ENCODE peak calls at places on chromosomes 1 and 21, in ten cellular contexts. One of them, this sample, is unnamed.
A peak's percentile ranks its signal among the peaks of the same experiment; 100 is the strongest.

GRCh38 chr21:38770660-38771059 is 35.1 kb upstream of the ETS2 start:
- DNase-seq in naive thymus-derived CD8-positive, alpha-beta T cell: no peak
- DNase-seq in stomach: no peak
- DNase-seq in EH: no peak
- DNase-seq in endothelial cell of umbilical vein: no peak
- DNase-seq in stimulated activated CD8-positive, alpha-beta memory T cell treated with anti-CD3 and anti-CD28 coated beads, Interleukin-2, amount 100 ng/mL, for 1 hour: no peak
- DNase-seq in iris pigment epithelial cell: no peak
- DNase-seq in naive thymus-derived CD4-positive, alpha-beta T cell: no peak
- DNase-seq in CD8-positive, alpha-beta memory T cell: no peak
- DNase-seq in nephron progenitor cell: no peak
- DNase-seq in this sample: no peak

GRCh38 chr1:3481836-3482589 is 27.5 kb downstream of the ARHGEF16 start:
- DNase-seq in naive thymus-derived CD8-positive, alpha-beta T cell: no peak
- DNase-seq in stomach: peak; percentile 83
- DNase-seq in EH: peak; percentile 48
- DNase-seq in endothelial cell of umbilical vein: peak; percentile 24
- DNase-seq in stimulated activated CD8-positive, alpha-beta memory T cell treated with anti-CD3 and anti-CD28 coated beads, Interleukin-2, amount 100 ng/mL, for 1 hour: no peak
- DNase-seq in iris pigment epithelial cell: peak; percentile 22
- DNase-seq in naive thymus-derived CD4-positive, alpha-beta T cell: no peak
- DNase-seq in CD8-positive, alpha-beta memory T cell: no peak
- DNase-seq in nephron progenitor cell: no peak
- DNase-seq in this sample: peak; percentile 47

GRCh38 chr1:163036661-163037060 is 32.5 kb upstream of the RGS4 start:
- DNase-seq in naive thymus-derived CD8-positive, alpha-beta T cell: no peak
- DNase-seq in stomach: no peak
- DNase-seq in EH: peak; percentile 18
- DNase-seq in endothelial cell of umbilical vein: no peak
- DNase-seq in stimulated activated CD8-positive, alpha-beta memory T cell treated with anti-CD3 and anti-CD28 coated beads, Interleukin-2, amount 100 ng/mL, for 1 hour: no peak
- DNase-seq in iris pigment epithelial cell: peak; percentile 16
- DNase-seq in naive thymus-derived CD4-positive, alpha-beta T cell: no peak
- DNase-seq in CD8-positive, alpha-beta memory T cell: no peak
- DNase-seq in nephron progenitor cell: no peak
- DNase-seq in this sample: no peak

GRCh38 chr1:154726443-154726842 is 118.5 kb upstream of the ADAR start:
- DNase-seq in naive thymus-derived CD8-positive, alpha-beta T cell: no peak
- DNase-seq in stomach: no peak
- DNase-seq in EH: no peak
- DNase-seq in endothelial cell of umbilical vein: peak; percentile 14
- DNase-seq in stimulated activated CD8-positive, alpha-beta memory T cell treated with anti-CD3 and anti-CD28 coated beads, Interleukin-2, amount 100 ng/mL, for 1 hour: no peak
- DNase-seq in iris pigment epithelial cell: peak; percentile 25
- DNase-seq in naive thymus-derived CD4-positive, alpha-beta T cell: no peak
- DNase-seq in CD8-positive, alpha-beta memory T cell: no peak
- DNase-seq in nephron progenitor cell: no peak
- DNase-seq in this sample: peak; percentile 59

GRCh38 chr1:226558293-226558692 is 9.7 kb downstream of the STUM start:
- DNase-seq in naive thymus-derived CD8-positive, alpha-beta T cell: no peak
- DNase-seq in stomach: no peak
- DNase-seq in EH: no peak
- DNase-seq in endothelial cell of umbilical vein: no peak
- DNase-seq in stimulated activated CD8-positive, alpha-beta memory T cell treated with anti-CD3 and anti-CD28 coated beads, Interleukin-2, amount 100 ng/mL, for 1 hour: no peak
- DNase-seq in iris pigment epithelial cell: no peak
- DNase-seq in naive thymus-derived CD4-positive, alpha-beta T cell: no peak
- DNase-seq in CD8-positive, alpha-beta memory T cell: no peak
- DNase-seq in nephron progenitor cell: no peak
- DNase-seq in this sample: no peak

GRCh38 chr1:196951711-196952394 is 8.3 kb downstream of the CFHR2 start:
- DNase-seq in naive thymus-derived CD8-positive, alpha-beta T cell: no peak
- DNase-seq in stomach: no peak
- DNase-seq in EH: no peak
- DNase-seq in endothelial cell of umbilical vein: no peak
- DNase-seq in stimulated activated CD8-positive, alpha-beta memory T cell treated with anti-CD3 and anti-CD28 coated beads, Interleukin-2, amount 100 ng/mL, for 1 hour: no peak
- DNase-seq in iris pigment epithelial cell: no peak
- DNase-seq in naive thymus-derived CD4-positive, alpha-beta T cell: no peak
- DNase-seq in CD8-positive, alpha-beta memory T cell: no peak
- DNase-seq in nephron progenitor cell: no peak
- DNase-seq in this sample: no peak

GRCh38 chr1:58815680-58816071 is 31.8 kb upstream of the JUN start:
- DNase-seq in naive thymus-derived CD8-positive, alpha-beta T cell: no peak
- DNase-seq in stomach: no peak
- DNase-seq in EH: peak; percentile 52
- DNase-seq in endothelial cell of umbilical vein: no peak
- DNase-seq in stimulated activated CD8-positive, alpha-beta memory T cell treated with anti-CD3 and anti-CD28 coated beads, Interleukin-2, amount 100 ng/mL, for 1 hour: no peak
- DNase-seq in iris pigment epithelial cell: peak; percentile 53
- DNase-seq in naive thymus-derived CD4-positive, alpha-beta T cell: no peak
- DNase-seq in CD8-positive, alpha-beta memory T cell: no peak
- DNase-seq in nephron progenitor cell: peak; percentile 12
- DNase-seq in this sample: peak; percentile 49

GRCh38 chr1:152125834-152126443 is 10.7 kb upstream of the TCHH start:
- DNase-seq in naive thymus-derived CD8-positive, alpha-beta T cell: no peak
- DNase-seq in stomach: no peak
- DNase-seq in EH: no peak
- DNase-seq in endothelial cell of umbilical vein: no peak
- DNase-seq in stimulated activated CD8-positive, alpha-beta memory T cell treated with anti-CD3 and anti-CD28 coated beads, Interleukin-2, amount 100 ng/mL, for 1 hour: no peak
- DNase-seq in iris pigment epithelial cell: no peak
- DNase-seq in naive thymus-derived CD4-positive, alpha-beta T cell: no peak
- DNase-seq in CD8-positive, alpha-beta memory T cell: no peak
- DNase-seq in nephron progenitor cell: no peak
- DNase-seq in this sample: no peak

GRCh38 chr1:156262461-156263287 is 14.8 kb upstream of the PAQR6 start:
- DNase-seq in naive thymus-derived CD8-positive, alpha-beta T cell: peak; percentile 34
- DNase-seq in stomach: no peak
- DNase-seq in EH: peak; percentile 93
- DNase-seq in endothelial cell of umbilical vein: no peak
- DNase-seq in stimulated activated CD8-positive, alpha-beta memory T cell treated with anti-CD3 and anti-CD28 coated beads, Interleukin-2, amount 100 ng/mL, for 1 hour: no peak
- DNase-seq in iris pigment epithelial cell: peak; percentile 82
- DNase-seq in naive thymus-derived CD4-positive, alpha-beta T cell: no peak
- DNase-seq in CD8-positive, alpha-beta memory T cell: no peak
- DNase-seq in nephron progenitor cell: no peak
- DNase-seq in this sample: no peak

GRCh38 chr21:38875694-38876492 is 70.2 kb downstream of the ETS2 start:
- DNase-seq in naive thymus-derived CD8-positive, alpha-beta T cell: no peak
- DNase-seq in stomach: no peak
- DNase-seq in EH: peak; percentile 86
- DNase-seq in endothelial cell of umbilical vein: no peak
- DNase-seq in stimulated activated CD8-positive, alpha-beta memory T cell treated with anti-CD3 and anti-CD28 coated beads, Interleukin-2, amount 100 ng/mL, for 1 hour: no peak
- DNase-seq in iris pigment epithelial cell: peak; percentile 78
- DNase-seq in naive thymus-derived CD4-positive, alpha-beta T cell: no peak
- DNase-seq in CD8-positive, alpha-beta memory T cell: no peak
- DNase-seq in nephron progenitor cell: no peak
- DNase-seq in this sample: no peak

GRCh38 chr1:40898434-40898900 is 36.3 kb upstream of the CITED4 start:
- DNase-seq in naive thymus-derived CD8-positive, alpha-beta T cell: no peak
- DNase-seq in stomach: peak; percentile 45
- DNase-seq in EH: peak; percentile 43
- DNase-seq in endothelial cell of umbilical vein: peak; percentile 74
- DNase-seq in stimulated activated CD8-positive, alpha-beta memory T cell treated with anti-CD3 and anti-CD28 coated beads, Interleukin-2, amount 100 ng/mL, for 1 hour: no peak
- DNase-seq in iris pigment epithelial cell: peak; percentile 76
- DNase-seq in naive thymus-derived CD4-positive, alpha-beta T cell: no peak
- DNase-seq in CD8-positive, alpha-beta memory T cell: no peak
- DNase-seq in nephron progenitor cell: no peak
- DNase-seq in this sample: peak; percentile 71

GRCh38 chr1:22711591-22712501 is 1.2 kb downstream of the EPHB2 start:
- DNase-seq in naive thymus-derived CD8-positive, alpha-beta T cell: no peak
- DNase-seq in stomach: no peak
- DNase-seq in EH: no peak
- DNase-seq in endothelial cell of umbilical vein: peak; percentile 48
- DNase-seq in stimulated activated CD8-positive, alpha-beta memory T cell treated with anti-CD3 and anti-CD28 coated beads, Interleukin-2, amount 100 ng/mL, for 1 hour: no peak
- DNase-seq in iris pigment epithelial cell: peak; percentile 52
- DNase-seq in naive thymus-derived CD4-positive, alpha-beta T cell: no peak
- DNase-seq in CD8-positive, alpha-beta memory T cell: no peak
- DNase-seq in nephron progenitor cell: peak; percentile 30
- DNase-seq in this sample: peak; percentile 54

GRCh38 chr1:53400761-53401379 is 58.3 kb upstream of the DMRTB1 start:
- DNase-seq in naive thymus-derived CD8-positive, alpha-beta T cell: no peak
- DNase-seq in stomach: no peak
- DNase-seq in EH: no peak
- DNase-seq in endothelial cell of umbilical vein: no peak
- DNase-seq in stimulated activated CD8-positive, alpha-beta memory T cell treated with anti-CD3 and anti-CD28 coated beads, Interleukin-2, amount 100 ng/mL, for 1 hour: no peak
- DNase-seq in iris pigment epithelial cell: peak; percentile 30
- DNase-seq in naive thymus-derived CD4-positive, alpha-beta T cell: no peak
- DNase-seq in CD8-positive, alpha-beta memory T cell: no peak
- DNase-seq in nephron progenitor cell: no peak
- DNase-seq in this sample: no peak

GRCh38 chr1:84356881-84357280 is 41.4 kb upstream of the DNASE2B start:
- DNase-seq in naive thymus-derived CD8-positive, alpha-beta T cell: no peak
- DNase-seq in stomach: no peak
- DNase-seq in EH: no peak
- DNase-seq in endothelial cell of umbilical vein: no peak
- DNase-seq in stimulated activated CD8-positive, alpha-beta memory T cell treated with anti-CD3 and anti-CD28 coated beads, Interleukin-2, amount 100 ng/mL, for 1 hour: no peak
- DNase-seq in iris pigment epithelial cell: no peak
- DNase-seq in naive thymus-derived CD4-positive, alpha-beta T cell: no peak
- DNase-seq in CD8-positive, alpha-beta memory T cell: no peak
- DNase-seq in nephron progenitor cell: no peak
- DNase-seq in this sample: no peak

GRCh38 chr1:234605983-234606730 is 3.8 kb downstream of the IRF2BP2 start:
- DNase-seq in naive thymus-derived CD8-positive, alpha-beta T cell: peak; percentile 71
- DNase-seq in stomach: peak; percentile 53
- DNase-seq in EH: peak; percentile 56
- DNase-seq in endothelial cell of umbilical vein: peak; percentile 67
- DNase-seq in stimulated activated CD8-positive, alpha-beta memory T cell treated with anti-CD3 and anti-CD28 coated beads, Interleukin-2, amount 100 ng/mL, for 1 hour: no peak
- DNase-seq in iris pigment epithelial cell: peak; percentile 58
- DNase-seq in naive thymus-derived CD4-positive, alpha-beta T cell: peak; percentile 65
- DNase-seq in CD8-positive, alpha-beta memory T cell: peak; percentile 6
- DNase-seq in nephron progenitor cell: no peak
- DNase-seq in this sample: peak; percentile 66

GRCh38 chr21:45333583-45334121 is 46.0 kb upstream of the POFUT2 start:
- DNase-seq in naive thymus-derived CD8-positive, alpha-beta T cell: peak; percentile 49
- DNase-seq in stomach: no peak
- DNase-seq in EH: peak; percentile 51
- DNase-seq in endothelial cell of umbilical vein: no peak
- DNase-seq in stimulated activated CD8-positive, alpha-beta memory T cell treated with anti-CD3 and anti-CD28 coated beads, Interleukin-2, amount 100 ng/mL, for 1 hour: no peak
- DNase-seq in iris pigment epithelial cell: no peak
- DNase-seq in naive thymus-derived CD4-positive, alpha-beta T cell: no peak
- DNase-seq in CD8-positive, alpha-beta memory T cell: no peak
- DNase-seq in nephron progenitor cell: no peak
- DNase-seq in this sample: no peak

GRCh38 chr1:175822575-175822974 is 79.2 kb upstream of the TNR start:
- DNase-seq in naive thymus-derived CD8-positive, alpha-beta T cell: no peak
- DNase-seq in stomach: no peak
- DNase-seq in EH: peak; percentile 56
- DNase-seq in endothelial cell of umbilical vein: no peak
- DNase-seq in stimulated activated CD8-positive, alpha-beta memory T cell treated with anti-CD3 and anti-CD28 coated beads, Interleukin-2, amount 100 ng/mL, for 1 hour: no peak
- DNase-seq in iris pigment epithelial cell: peak; percentile 7
- DNase-seq in naive thymus-derived CD4-positive, alpha-beta T cell: no peak
- DNase-seq in CD8-positive, alpha-beta memory T cell: no peak
- DNase-seq in nephron progenitor cell: no peak
- DNase-seq in this sample: no peak

GRCh38 chr1:151314137-151314875 is 12.9 kb downstream of the PI4KB start:
- DNase-seq in naive thymus-derived CD8-positive, alpha-beta T cell: no peak
- DNase-seq in stomach: peak; percentile 47
- DNase-seq in EH: peak; percentile 92
- DNase-seq in endothelial cell of umbilical vein: peak; percentile 85
- DNase-seq in stimulated activated CD8-positive, alpha-beta memory T cell treated with anti-CD3 and anti-CD28 coated beads, Interleukin-2, amount 100 ng/mL, for 1 hour: no peak
- DNase-seq in iris pigment epithelial cell: peak; percentile 71
- DNase-seq in naive thymus-derived CD4-positive, alpha-beta T cell: no peak
- DNase-seq in CD8-positive, alpha-beta memory T cell: no peak
- DNase-seq in nephron progenitor cell: no peak
- DNase-seq in this sample: peak; percentile 79

GRCh38 chr1:220300442-220301121 is 28.3 kb upstream of the RAB3GAP2 start:
- DNase-seq in naive thymus-derived CD8-positive, alpha-beta T cell: no peak
- DNase-seq in stomach: peak; percentile 34
- DNase-seq in EH: peak; percentile 91
- DNase-seq in endothelial cell of umbilical vein: peak; percentile 95
- DNase-seq in stimulated activated CD8-positive, alpha-beta memory T cell treated with anti-CD3 and anti-CD28 coated beads, Interleukin-2, amount 100 ng/mL, for 1 hour: no peak
- DNase-seq in iris pigment epithelial cell: peak; percentile 91
- DNase-seq in naive thymus-derived CD4-positive, alpha-beta T cell: no peak
- DNase-seq in CD8-positive, alpha-beta memory T cell: no peak
- DNase-seq in nephron progenitor cell: peak; percentile 21
- DNase-seq in this sample: peak; percentile 96

GRCh38 chr21:44461438-44462089 is 6.3 kb downstream of the LRRC3 start:
- DNase-seq in naive thymus-derived CD8-positive, alpha-beta T cell: peak; percentile 34
- DNase-seq in stomach: no peak
- DNase-seq in EH: no peak
- DNase-seq in endothelial cell of umbilical vein: no peak
- DNase-seq in stimulated activated CD8-positive, alpha-beta memory T cell treated with anti-CD3 and anti-CD28 coated beads, Interleukin-2, amount 100 ng/mL, for 1 hour: no peak
- DNase-seq in iris pigment epithelial cell: no peak
- DNase-seq in naive thymus-derived CD4-positive, alpha-beta T cell: no peak
- DNase-seq in CD8-positive, alpha-beta memory T cell: no peak
- DNase-seq in nephron progenitor cell: no peak
- DNase-seq in this sample: peak; percentile 13

GRCh38 chr1:3668148-3668547 is 15.8 kb downstream of the TP73 start:
- DNase-seq in naive thymus-derived CD8-positive, alpha-beta T cell: no peak
- DNase-seq in stomach: no peak
- DNase-seq in EH: no peak
- DNase-seq in endothelial cell of umbilical vein: no peak
- DNase-seq in stimulated activated CD8-positive, alpha-beta memory T cell treated with anti-CD3 and anti-CD28 coated beads, Interleukin-2, amount 100 ng/mL, for 1 hour: no peak
- DNase-seq in iris pigment epithelial cell: no peak
- DNase-seq in naive thymus-derived CD4-positive, alpha-beta T cell: no peak
- DNase-seq in CD8-positive, alpha-beta memory T cell: no peak
- DNase-seq in nephron progenitor cell: no peak
- DNase-seq in this sample: no peak

GRCh38 chr1:158026641-158027040 is 33.2 kb downstream of the KIRREL1 start:
- DNase-seq in naive thymus-derived CD8-positive, alpha-beta T cell: no peak
- DNase-seq in stomach: no peak
- DNase-seq in EH: no peak
- DNase-seq in endothelial cell of umbilical vein: no peak
- DNase-seq in stimulated activated CD8-positive, alpha-beta memory T cell treated with anti-CD3 and anti-CD28 coated beads, Interleukin-2, amount 100 ng/mL, for 1 hour: no peak
- DNase-seq in iris pigment epithelial cell: no peak
- DNase-seq in naive thymus-derived CD4-positive, alpha-beta T cell: no peak
- DNase-seq in CD8-positive, alpha-beta memory T cell: no peak
- DNase-seq in nephron progenitor cell: no peak
- DNase-seq in this sample: no peak

GRCh38 chr1:229340496-229340895 is 2.4 kb downstream of the CCSAP start:
- DNase-seq in naive thymus-derived CD8-positive, alpha-beta T cell: no peak
- DNase-seq in stomach: no peak
- DNase-seq in EH: no peak
- DNase-seq in endothelial cell of umbilical vein: no peak
- DNase-seq in stimulated activated CD8-positive, alpha-beta memory T cell treated with anti-CD3 and anti-CD28 coated beads, Interleukin-2, amount 100 ng/mL, for 1 hour: no peak
- DNase-seq in iris pigment epithelial cell: no peak
- DNase-seq in naive thymus-derived CD4-positive, alpha-beta T cell: no peak
- DNase-seq in CD8-positive, alpha-beta memory T cell: no peak
- DNase-seq in nephron progenitor cell: no peak
- DNase-seq in this sample: no peak

This sample was measured in dermis blood vessel endothelial cell.